ENCODE peak calls at places on chromosomes 5 and 9, in ten cellular contexts. P, I, O, B, Y, X, C, F, E and L are unnamed samples.

GRCh38 chr9:88007291-88007650 is 32.9 kb upstream of the CDK20 start:
- DNase-seq in P (no peak), I (no peak), O (no peak), B (no peak), Y (no peak), X (no peak), C (no peak), F (no peak), E (no peak), L (no peak)

GRCh38 chr5:139806726-139807646 is 11.4 kb downstream of the PSD2 start:
- DNase-seq in P (no peak), I (peak; percentile 47), O (no peak), B (no peak), Y (no peak), X (peak; percentile 26), C (no peak), F (no peak), E (no peak), L (peak; percentile 33)

GRCh38 chr9:4804531-4805016 is 11.8 kb downstream of the RCL1 start:
- DNase-seq in P (no peak), I (no peak), O (no peak), B (no peak), Y (no peak), X (peak; percentile 75), C (no peak), F (no peak), E (no peak), L (no peak)

GRCh38 chr5:89513299-89514044 is 630.5 kb upstream of the MEF2C start:
- DNase-seq in P (no peak), I (no peak), O (no peak), B (no peak), Y (no peak), X (no peak), C (no peak), F (no peak), E (no peak), L (no peak)

GRCh38 chr5:150044334-150044681 is 42.0 kb downstream of the CSF1R start:
- DNase-seq in P (no peak), I (no peak), O (peak; percentile 44), B (no peak), Y (no peak), X (no peak), C (no peak), F (no peak), E (no peak), L (no peak)

GRCh38 chr5:9282211-9282610 is 263.7 kb downstream of the SEMA5A start:
- DNase-seq in P (no peak), I (no peak), O (no peak), B (no peak), Y (no peak), X (no peak), C (no peak), F (no peak), E (no peak), L (no peak)

GRCh38 chr5:82364497-82364896 is 86.3 kb upstream of the RPS23 start:
- DNase-seq in P (no peak), I (no peak), O (peak; percentile 44), B (no peak), Y (no peak), X (no peak), C (peak; percentile 30), F (no peak), E (no peak), L (no peak)

GRCh38 chr5:2366816-2367215 is 384.7 kb downstream of the IRX2 start:
- DNase-seq in P (no peak), I (no peak), O (no peak), B (no peak), Y (no peak), X (no peak), C (no peak), F (no peak), E (no peak), L (no peak)

GRCh38 chr9:34929506-34930102 is 28.5 kb upstream of the PHF24 start:
- DNase-seq in P (no peak), I (no peak), O (peak; percentile 64), B (no peak), Y (peak; percentile 71), X (no peak), C (peak; percentile 58), F (peak; percentile 42), E (no peak), L (no peak)

GRCh38 chr5:1039706-1040260 is 31.2 kb downstream of the NKD2 start:
- DNase-seq in P (no peak), I (no peak), O (no peak), B (no peak), Y (peak; percentile 3), X (no peak), C (no peak), F (no peak), E (no peak), L (no peak)

GRCh38 chr5:1037123-1037670 is 28.6 kb downstream of the NKD2 start:
- DNase-seq in P (no peak), I (no peak), O (no peak), B (no peak), Y (peak; percentile 6), X (peak; percentile 42), C (no peak), F (no peak), E (no peak), L (peak; percentile 63)

GRCh38 chr5:1039210-1039548 is 30.6 kb downstream of the NKD2 start:
- DNase-seq in P (no peak), I (no peak), O (no peak), B (no peak), Y (no peak), X (no peak), C (no peak), F (no peak), E (no peak), L (peak; percentile 29)

GRCh38 chr5:1037671-1038416 is 29.2 kb downstream of the NKD2 start:
- DNase-seq in P (no peak), I (no peak), O (no peak), B (no peak), Y (peak; percentile 4), X (peak; percentile 50), C (no peak), F (no peak), E (no peak), L (peak; percentile 65)

GRCh38 chr5:1038417-1039209 is 30.0 kb downstream of the NKD2 start:
- DNase-seq in P (no peak), I (no peak), O (no peak), B (no peak), Y (no peak), X (no peak), C (no peak), F (no peak), E (no peak), L (no peak)
- H3K9me3 ChIP-seq in P (peaks cover 5% of the 10 kb centered on the region), I (no peaks in the 10 kb centered on the region), O (no peaks in the 10 kb centered on the region), B (no peaks in the 10 kb centered on the region), Y (no peaks in the 10 kb centered on the region), X (no peaks in the 10 kb centered on the region), C (peaks cover 22% of the 10 kb centered on the region), F (no peaks in the 10 kb centered on the region), E (no peaks in the 10 kb centered on the region), L (no peaks in the 10 kb centered on the region)

GRCh38 chr5:141260458-141261237 is 15.5 kb downstream of the PCDHB15 start:
- DNase-seq in P (no peak), I (no peak), O (peak; percentile 3), B (no peak), Y (no peak), X (no peak), C (no peak), F (peak; percentile 10), E (no peak), L (no peak)

GRCh38 chr5:141258948-141259347 is 13.8 kb downstream of the PCDHB15 start:
- DNase-seq in P (no peak), I (no peak), O (no peak), B (no peak), Y (no peak), X (no peak), C (no peak), F (no peak), E (no peak), L (no peak)

GRCh38 chr5:141261238-141261546 is 16.0 kb downstream of the PCDHB15 start:
- DNase-seq in P (no peak), I (no peak), O (no peak), B (no peak), Y (no peak), X (no peak), C (no peak), F (no peak), E (no peak), L (no peak)

GRCh38 chr5:141258464-141258863 is 13.3 kb downstream of the PCDHB15 start:
- DNase-seq in P (no peak), I (no peak), O (no peak), B (no peak), Y (no peak), X (no peak), C (no peak), F (no peak), E (no peak), L (no peak)
- H3K9me3 ChIP-seq in P (peaks cover 29% of the 10 kb centered on the region), I (peaks cover 98% of the 10 kb centered on the region), O (peaks cover 8% of the 10 kb centered on the region), B (peaks cover 55% of the 10 kb centered on the region), Y (peaks cover 3% of the 10 kb centered on the region), X (peaks cover 95% of the 10 kb centered on the region), C (peaks cover 96% of the 10 kb centered on the region), F (peaks cover 41% of the 10 kb centered on the region), E (no peaks in the 10 kb centered on the region), L (peaks cover 13% of the 10 kb centered on the region)

DNA sequence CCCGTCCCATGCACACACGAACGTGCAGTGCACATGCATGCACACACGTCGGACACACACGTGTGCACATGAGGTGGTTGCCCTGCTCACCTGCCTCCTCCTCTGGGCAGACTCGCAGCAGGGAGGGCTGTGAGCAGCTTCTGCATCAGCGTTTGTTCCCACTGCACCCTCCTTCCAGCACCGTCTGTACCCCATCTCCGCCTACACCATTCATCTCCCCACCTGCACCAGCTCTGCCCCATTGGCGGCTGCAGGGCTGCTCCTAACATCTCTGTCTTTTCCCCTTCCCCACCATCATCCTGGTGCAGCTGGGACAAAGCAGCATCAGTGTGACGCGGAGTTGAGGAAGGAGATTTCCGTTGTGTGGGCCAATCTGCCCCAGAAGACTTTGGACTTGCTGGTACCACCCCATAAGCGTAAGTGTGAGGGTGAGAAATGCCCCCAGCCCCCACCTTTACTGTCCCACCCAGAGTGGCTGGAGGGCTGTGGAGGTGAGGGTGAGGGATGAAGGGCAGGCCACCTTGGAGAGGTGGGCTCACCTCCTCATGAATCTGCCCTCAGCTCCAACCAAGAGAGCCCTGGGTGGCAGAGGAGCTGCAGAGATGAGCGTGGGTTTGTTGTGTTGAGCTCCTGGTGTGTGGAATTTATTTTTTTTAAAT is 234.6 kb downstream of the CACNA1B start:
- DNase-seq in P (no peak), I (peak; percentile 38), O (no peak), B (no peak), Y (no peak), X (no peak), C (no peak), F (no peak), E (no peak), L (no peak)
- H3K9me3 ChIP-seq in P (no peaks in the 10 kb centered on the region), I (no peaks in the 10 kb centered on the region), O (no peaks in the 10 kb centered on the region), B (no peaks in the 10 kb centered on the region), Y (no peaks in the 10 kb centered on the region), X (no peaks in the 10 kb centered on the region), C (peaks cover 16% of the 10 kb centered on the region), F (no peaks in the 10 kb centered on the region), E (no peaks in the 10 kb centered on the region), L (no peaks in the 10 kb centered on the region)

DNA sequence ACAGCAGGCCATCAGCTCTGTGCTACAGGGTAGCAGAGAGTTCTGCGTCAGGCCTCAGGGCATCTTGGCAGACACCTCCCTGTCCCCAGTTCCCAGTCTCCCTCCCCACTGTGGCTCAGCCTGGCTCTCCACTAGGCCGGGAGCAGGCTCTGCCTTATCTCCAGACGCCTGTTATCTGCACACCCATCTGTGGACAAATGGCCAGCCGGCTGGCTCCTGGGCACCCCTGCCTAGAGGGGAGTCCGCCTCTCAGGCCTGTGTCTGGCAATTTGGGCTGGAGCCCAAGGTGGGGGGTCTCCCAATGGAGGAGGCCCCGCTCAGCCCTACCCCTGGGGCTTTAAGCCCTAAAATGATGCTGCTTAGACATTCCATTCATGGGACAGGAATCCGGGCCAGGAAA is 39.2 kb upstream of the HAND1 start:
- DNase-seq in P (no peak), I (peak; percentile 57), O (no peak), B (no peak), Y (no peak), X (no peak), C (no peak), F (no peak), E (no peak), L (no peak)
- H3K9me3 ChIP-seq in P (no peaks in the 10 kb centered on the region), I (no peaks in the 10 kb centered on the region), O (no peaks in the 10 kb centered on the region), B (no peaks in the 10 kb centered on the region), Y (no peaks in the 10 kb centered on the region), X (no peaks in the 10 kb centered on the region), C (no peaks in the 10 kb centered on the region), F (no peaks in the 10 kb centered on the region), E (no peaks in the 10 kb centered on the region), L (no peaks in the 10 kb centered on the region)